ENCODE peak calls at places on chromosomes 5 and 9, in nine cellular contexts. J, F, Q, I, B, R, Z, M and X are unnamed samples.
A peak's percentile ranks its signal among the peaks of the same experiment; 100 is the strongest.

GRCh38 chr5:129094924-129095797 is 612 bp downstream of the ISOC1 start:
- DNase-seq in J (peak; percentile 75), F (peak; percentile 29), Q (no peak), I (peak; percentile 29), B (peak; percentile 34), R (peak; percentile 12), Z (peak; percentile 58), M (peak; percentile 5), X (peak; percentile 67)

GRCh38 chr9:124286292-124286931 is 28.7 kb downstream of the NEK6 start:
- DNase-seq in J (no peak), F (no peak), Q (no peak), I (no peak), B (no peak), R (peak; percentile 88), Z (no peak), M (no peak), X (peak; percentile 39)

GRCh38 chr9:6015278-6016157 is at the start of gene RANBP6:
- DNase-seq in J (peak; percentile 94), F (peak; percentile 88), Q (no peak), I (peak; percentile 70), B (peak; percentile 77), R (peak; percentile 82), Z (peak; percentile 93), M (peak; percentile 67), X (peak; percentile 88)

GRCh38 chr5:172868436-172868923 is 34.4 kb downstream of the ERGIC1 start:
- DNase-seq in J (no peak), F (no peak), Q (no peak), I (peak; percentile 83), B (peak; percentile 90), R (peak; percentile 93), Z (no peak), M (no peak), X (no peak)

GRCh38 chr9:129671519-129671918 is 6.1 kb downstream of the PRRX2 start:
- DNase-seq in J (no peak), F (no peak), Q (no peak), I (no peak), B (no peak), R (no peak), Z (no peak), M (no peak), X (no peak)

GRCh38 chr9:22425551-22425950 is 21.1 kb upstream of the DMRTA1 start:
- DNase-seq in J (no peak), F (no peak), Q (no peak), I (no peak), B (no peak), R (no peak), Z (no peak), M (no peak), X (no peak)

GRCh38 chr5:11139471-11139870 is 378.4 kb upstream of the DAP start:
- DNase-seq in J (no peak), F (no peak), Q (no peak), I (no peak), B (peak; percentile 24), R (no peak), Z (no peak), M (no peak), X (no peak)

GRCh38 chr5:72065751-72066255 is 41.5 kb upstream of the MAP1B start:
- DNase-seq in J (no peak), F (no peak), Q (no peak), I (no peak), B (no peak), R (peak; percentile 32), Z (no peak), M (no peak), X (no peak)

GRCh38 chr5:67092447-67093023 is 104.1 kb downstream of the CD180 start:
- DNase-seq in J (no peak), F (no peak), Q (no peak), I (no peak), B (peak; percentile 25), R (no peak), Z (no peak), M (no peak), X (no peak)

GRCh38 chr5:53233653-53234405 is 124.3 kb upstream of the MOCS2 start:
- DNase-seq in J (no peak), F (no peak), Q (no peak), I (no peak), B (no peak), R (no peak), Z (no peak), M (no peak), X (no peak)

GRCh38 chr5:148968311-148968710 is 94.6 kb downstream of the SH3TC2 start:
- DNase-seq in J (no peak), F (no peak), Q (no peak), I (no peak), B (peak; percentile 15), R (no peak), Z (no peak), M (no peak), X (no peak)

GRCh38 chr5:50727149-50727496 is 60.7 kb downstream of the PARP8 start:
- DNase-seq in J (peak; percentile 71), F (no peak), Q (no peak), I (peak; percentile 26), B (no peak), R (no peak), Z (no peak), M (no peak), X (no peak)

GRCh38 chr9:31136524-31136923 is 1247.9 kb upstream of the ACO1 start:
- DNase-seq in J (no peak), F (no peak), Q (no peak), I (no peak), B (no peak), R (no peak), Z (no peak), M (no peak), X (no peak)

GRCh38 chr9:31140316-31140715 is 1244.1 kb upstream of the ACO1 start:
- DNase-seq in J (no peak), F (no peak), Q (peak; percentile 26), I (peak; percentile 35), B (peak; percentile 51), R (no peak), Z (no peak), M (no peak), X (no peak)

GRCh38 chr9:31137850-31138160 is 1246.6 kb upstream of the ACO1 start:
- DNase-seq in J (no peak), F (no peak), Q (no peak), I (no peak), B (no peak), R (no peak), Z (no peak), M (no peak), X (no peak)

GRCh38 chr9:31135567-31135966 is 1248.9 kb upstream of the ACO1 start:
- DNase-seq in J (no peak), F (no peak), Q (no peak), I (no peak), B (no peak), R (no peak), Z (no peak), M (no peak), X (no peak)

GRCh38 chr9:31137151-31137849 is 1247.1 kb upstream of the ACO1 start:
- DNase-seq in J (no peak), F (no peak), Q (no peak), I (peak; percentile 73), B (peak; percentile 72), R (peak; percentile 76), Z (no peak), M (no peak), X (no peak)
- H3K27ac ChIP-seq in J (no peak overlapping the region), F (no peak overlapping the region), Q (no peak overlapping the region), I (no peak overlapping the region), B (no peak overlapping the region), R (no peak overlapping the region), Z (no peak overlapping the region), M (no peak overlapping the region), X (no peak overlapping the region)

GRCh38 chr9:133958756-133959155 is 33.4 kb downstream of the VAV2 start:
- DNase-seq in J (no peak), F (no peak), Q (no peak), I (peak; percentile 44), B (no peak), R (no peak), Z (no peak), M (no peak), X (no peak)
- H3K27ac ChIP-seq in J (no peak overlapping the region), F (no peak overlapping the region), Q (no peak overlapping the region), I (peak overlapping the region; percentile 78), B (no peak overlapping the region), R (no peak overlapping the region), Z (no peak overlapping the region), M (no peak overlapping the region), X (no peak overlapping the region)

GRCh38 chr5:136040746-136041415 is 12.1 kb downstream of the TGFBI start:
- DNase-seq in J (no peak), F (no peak), Q (no peak), I (no peak), B (peak; percentile 66), R (no peak), Z (no peak), M (no peak), X (no peak)

GRCh38 chr5:136043968-136044610 is 15.3 kb downstream of the TGFBI start:
- DNase-seq in J (no peak), F (no peak), Q (no peak), I (no peak), B (no peak), R (no peak), Z (no peak), M (no peak), X (no peak)

GRCh38 chr5:136042156-136042555 is 13.4 kb downstream of the TGFBI start:
- DNase-seq in J (no peak), F (no peak), Q (no peak), I (no peak), B (no peak), R (no peak), Z (no peak), M (no peak), X (no peak)

GRCh38 chr5:136043551-136043950 is 14.8 kb downstream of the TGFBI start:
- DNase-seq in J (no peak), F (no peak), Q (no peak), I (no peak), B (no peak), R (no peak), Z (no peak), M (no peak), X (no peak)

DNA sequence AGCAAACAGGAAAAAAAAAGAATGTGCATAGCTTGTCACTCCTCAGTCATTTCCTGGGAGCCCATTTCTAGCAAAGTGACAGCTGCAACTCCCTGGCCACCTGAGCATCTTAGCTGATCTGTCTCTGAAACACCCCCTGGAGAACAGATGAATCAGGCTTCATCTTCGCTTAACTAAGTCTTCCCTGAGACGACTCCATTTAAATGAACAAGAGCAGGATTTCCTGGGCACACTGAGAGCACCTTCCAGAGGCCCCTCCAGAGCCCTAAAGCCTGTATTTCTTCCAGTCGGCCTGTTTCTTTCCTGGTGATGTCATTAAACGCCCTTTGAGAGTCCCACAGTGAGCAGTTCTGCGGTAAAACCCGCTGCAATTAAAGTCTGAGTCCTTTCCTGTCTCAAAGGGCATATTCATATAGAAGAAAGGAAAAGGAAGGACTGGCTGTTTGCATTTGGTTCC is 13.9 kb downstream of the TGFBI start:
- DNase-seq in J (no peak), F (no peak), Q (no peak), I (no peak), B (peak; percentile 71), R (peak; percentile 63), Z (no peak), M (no peak), X (no peak)
- H3K27ac ChIP-seq in J (no peak overlapping the region), F (no peak overlapping the region), Q (no peak overlapping the region), I (peak overlapping the region; percentile 27), B (peak overlapping the region; percentile 59), R (peak overlapping the region; percentile 12), Z (no peak overlapping the region), M (no peak overlapping the region), X (no peak overlapping the region)

DNA sequence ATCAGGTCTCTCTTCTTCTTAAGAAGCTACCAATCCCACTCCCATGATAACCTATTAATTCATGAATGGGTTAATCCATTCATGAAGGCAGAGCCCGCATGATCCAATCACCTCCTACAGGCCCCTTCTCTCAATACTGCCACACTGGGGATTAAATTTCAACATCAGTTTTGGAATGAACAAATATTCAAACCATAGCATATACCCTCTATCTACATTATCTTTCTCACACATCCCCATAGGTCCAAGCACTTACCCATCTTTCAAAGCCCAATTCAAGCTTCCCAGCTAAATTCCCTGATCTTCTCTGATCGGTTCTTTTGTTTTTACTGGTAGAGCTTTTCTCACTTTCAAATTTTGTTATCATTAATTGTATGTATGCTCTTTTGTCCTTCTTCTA is 10.5 kb upstream of the SHOC1 start:
- DNase-seq in J (no peak), F (no peak), Q (no peak), I (no peak), B (no peak), R (no peak), Z (no peak), M (no peak), X (no peak)
- H3K27ac ChIP-seq in J (no peak overlapping the region), F (no peak overlapping the region), Q (no peak overlapping the region), I (no peak overlapping the region), B (peak overlapping the region; percentile 99), R (peak overlapping the region; percentile 82), Z (no peak overlapping the region), M (no peak overlapping the region), X (peak overlapping the region; percentile 47)